ENCODE peak calls at places on chromosome 13, in nine cellular contexts. I is stimulated activated CD8-positive, alpha-beta memory T cell treated with anti-CD3 and anti-CD28 coated beads, Interleukin-7, amount 100 ng/mL, for 1 hour; G is astrocyte; M is endothelial cell of umbilical vein; Z is GDM1; R is activated CD4-positive, alpha-beta memory T cell treated with anti-CD3 and anti-CD28 coated beads for 36 hours; W is NCI-H1930; S is T-helper 1 cell; L is activated T-helper 1 cell treated with anti-CD3 and anti-CD28 coated beads, Interleukin-12 subunit alpha, Interleukin-12 subunit beta, Interleukin-2, Interleukin-4 antibody, amounts not matched to agents 30 ng/mL and 10 ng/mL and 1 ng/mL, durations not matched to agents 14 hours and 24 hours and 36 hours. C is an unnamed sample.

GRCh38 chr13:83907196-83907989 is 25.1 kb upstream of the SLITRK1 start:
- DNase-seq in I (no peak), G (no peak), M (no peak), Z (no peak), R (no peak), W (no peak), S (no peak), L (no peak), C (no peak)

GRCh38 chr13:113192279-113192678 is 16.2 kb downstream of the PCID2 start:
- DNase-seq in I (no peak), G (no peak), M (no peak), Z (no peak), R (no peak), W (no peak), S (no peak), L (no peak), C (no peak)

GRCh38 chr13:73212482-73212881 is 153.7 kb downstream of the KLF5 start:
- DNase-seq in I (no peak), G (no peak), M (no peak), Z (no peak), R (no peak), W (no peak), S (no peak), L (no peak), C (no peak)

GRCh38 chr13:70923863-70924752 is 815.9 kb upstream of the KLHL1 start:
- DNase-seq in I (no peak), G (peak; percentile 0), M (no peak), Z (no peak), R (no peak), W (no peak), S (no peak), L (no peak), C (no peak)

GRCh38 chr13:24065172-24065571 is 95.3 kb upstream of the SPATA13 start:
- DNase-seq in I (no peak), G (no peak), M (no peak), Z (no peak), R (no peak), W (no peak), S (no peak), L (no peak), C (no peak)

GRCh38 chr13:73194310-73194709 is 135.5 kb downstream of the KLF5 start:
- DNase-seq in I (no peak), G (no peak), M (no peak), Z (no peak), R (no peak), W (no peak), S (no peak), L (no peak), C (no peak)

GRCh38 chr13:23966691-23967615 is 69.7 kb upstream of the C1QTNF9B start:
- DNase-seq in I (no peak), G (no peak), M (no peak), Z (no peak), R (peak; percentile 31), W (no peak), S (no peak), L (peak; percentile 40), C (no peak)

GRCh38 chr13:69769637-69770036 is 338.0 kb upstream of the ATXN8OS start:
- DNase-seq in I (no peak), G (no peak), M (no peak), Z (no peak), R (no peak), W (no peak), S (no peak), L (no peak), C (no peak)

GRCh38 chr13:48563611-48564010 is 30.7 kb upstream of the RCBTB2 start:
- DNase-seq in I (no peak), G (no peak), M (peak; percentile 57), Z (no peak), R (no peak), W (no peak), S (no peak), L (no peak), C (no peak)

GRCh38 chr13:108269601-108270328 is at the start of gene TNFSF13B:
- DNase-seq in I (no peak), G (no peak), M (peak; percentile 18), Z (peak; percentile 14), R (peak; percentile 72), W (no peak), S (peak; percentile 11), L (peak; percentile 32), C (no peak)

GRCh38 chr13:101455863-101456262 is 3.4 kb downstream of the ITGBL1 start:
- DNase-seq in I (no peak), G (peak; percentile 97), M (peak; percentile 69), Z (no peak), R (no peak), W (no peak), S (no peak), L (no peak), C (no peak)

GRCh38 chr13:94480672-94481145 is 1.2 kb upstream of the DCT start:
- DNase-seq in I (no peak), G (peak; percentile 46), M (no peak), Z (no peak), R (no peak), W (no peak), S (no peak), L (no peak), C (no peak)

GRCh38 chr13:51523082-51523518 is 61.2 kb upstream of the WDFY2 start:
- DNase-seq in I (no peak), G (peak; percentile 59), M (no peak), Z (peak; percentile 93), R (peak; percentile 50), W (no peak), S (no peak), L (no peak), C (no peak)

GRCh38 chr13:40666905-40667621 is 622 bp upstream of the FOXO1 start:
- DNase-seq in I (no peak), G (no peak), M (no peak), Z (peak; percentile 68), R (peak; percentile 45), W (peak; percentile 41), S (no peak), L (peak; percentile 11), C (no peak)

GRCh38 chr13:28394422-28394821 is 100.5 kb downstream of the FLT1 start:
- DNase-seq in I (no peak), G (no peak), M (peak; percentile 57), Z (peak; percentile 43), R (no peak), W (no peak), S (no peak), L (no peak), C (no peak)

GRCh38 chr13:33180009-33180804 is 105.3 kb downstream of the STARD13 start:
- DNase-seq in I (no peak), G (no peak), M (no peak), Z (no peak), R (no peak), W (no peak), S (no peak), L (no peak), C (no peak)

GRCh38 chr13:69617587-69617986 is 490.0 kb upstream of the ATXN8OS start:
- DNase-seq in I (no peak), G (no peak), M (no peak), Z (no peak), R (no peak), W (no peak), S (no peak), L (no peak), C (no peak)

C was measured in NCI-H187.